ENCODE peak calls at places on chromosomes 2 and 18, in five cellular contexts. W, Z, O, J and E are unnamed samples.
A peak's percentile ranks its signal among the peaks of the same experiment; 100 is the strongest.

GRCh38 chr18:48191494-48191893 is 217.7 kb downstream of the ZBTB7C start:
- DNase-seq in W (peak; percentile 50), J (no peak), Z (no peak), O (no peak), E (no peak)

GRCh38 chr2:215434447-215435260 is 1.2 kb downstream of the FN1 start:
- DNase-seq in W (no peak), J (peak; percentile 33), O (no peak), Z (no peak), E (no peak)

GRCh38 chr2:58539973-58540372 is 298.8 kb upstream of the FANCL start:
- DNase-seq in Z (no peak), J (no peak), W (peak; percentile 48), O (peak; percentile 75), E (no peak)

GRCh38 chr2:74549685-74549971 is 4.1 kb downstream of the LOXL3 start:
- DNase-seq in J (no peak), Z (no peak), W (no peak), O (no peak), E (no peak)

GRCh38 chr2:230054079-230054478 is 14.6 kb downstream of the SLC16A14 start:
- DNase-seq in O (no peak), W (no peak), J (peak; percentile 50), Z (no peak), E (peak; percentile 80)

GRCh38 chr2:109376796-109377495 is 236.8 kb downstream of the SEPTIN10 start:
- DNase-seq in O (no peak), J (no peak), W (no peak), Z (peak; percentile 21), E (no peak)

GRCh38 chr2:226730487-226730886 is 69.1 kb downstream of the IRS1 start:
- DNase-seq in O (no peak), W (no peak), Z (no peak), J (no peak), E (no peak)

GRCh38 chr2:86274265-86274917 is 63.0 kb downstream of the REEP1 start:
- DNase-seq in J (peak; percentile 82), W (no peak), O (no peak), Z (no peak), E (peak; percentile 77)

GRCh38 chr18:79382681-79383387 is 12.9 kb upstream of the NFATC1 start:
- DNase-seq in Z (peak; percentile 17), J (no peak), W (no peak), O (no peak), E (no peak)

GRCh38 chr18:23584019-23584970 is 2.0 kb downstream of the NPC1 start:
- DNase-seq in J (no peak), O (no peak), W (no peak), Z (no peak), E (no peak)

GRCh38 chr2:141767051-141767450 is 363.8 kb downstream of the LRP1B start:
- DNase-seq in Z (no peak), O (no peak), W (no peak), J (peak; percentile 14), E (peak; percentile 43)

GRCh38 chr2:1907283-1907682 is 163.0 kb upstream of the PXDN start:
- DNase-seq in O (no peak), Z (no peak), J (no peak), W (no peak), E (no peak)

GRCh38 chr2:217482343-217482742 is 520.5 kb downstream of the TNS1 start:
- DNase-seq in W (no peak), O (no peak), J (no peak), Z (no peak), E (no peak)

GRCh38 chr2:168192839-168193616 is 54.4 kb downstream of the STK39 start:
- DNase-seq in Z (no peak), J (peak; percentile 65), O (peak; percentile 82), W (peak; percentile 67), E (peak; percentile 22)

GRCh38 chr2:221283896-221284295 is 288.2 kb downstream of the EPHA4 start:
- DNase-seq in Z (no peak), O (no peak), W (no peak), J (peak; percentile 65), E (peak; percentile 27)

GRCh38 chr2:113272463-113272862 is 6.3 kb downstream of the PAX8 start:
- DNase-seq in J (no peak), W (no peak), O (no peak), Z (no peak), E (no peak)